ENCODE peak calls at places on chromosomes 5 and 9, in ten cellular contexts. F is ascending aorta, L is OCI-LY7, K is lower leg skin, Q is upper lobe of right lung, T is body of pancreas, P is fibroblast of pulmonary artery, J is dorsolateral prefrontal cortex, M is mesendoderm, Z is coronary artery. C is an unnamed sample.
A peak's percentile ranks its signal among the peaks of the same experiment; 100 is the strongest.

GRCh38 chr9:19430201-19430760 is 21.5 kb downstream of the ACER2 start:
- DNase-seq in J (no peak), Q (no peak), P (no peak), F (no peak), L (no peak), T (no peak), M (no peak), Z (no peak), K (no peak), C (no peak)

GRCh38 chr9:7961076-7961475 is 161.5 kb upstream of the DMAC1 start:
- DNase-seq in L (no peak), Q (no peak), T (no peak), K (no peak), J (no peak), M (peak; percentile 78), Z (no peak), F (no peak), P (no peak), C (no peak)

GRCh38 chr5:448061-448765 is 5.2 kb downstream of the EXOC3 start:
- DNase-seq in F (peak; percentile 44), Z (peak; percentile 72), Q (peak; percentile 83), J (peak; percentile 61), P (no peak), L (no peak), M (no peak), T (no peak), K (no peak), C (peak; percentile 51)

GRCh38 chr5:72141440-72142271 is 34.4 kb downstream of the MAP1B start:
- DNase-seq in M (no peak), J (no peak), T (no peak), K (no peak), F (no peak), P (peak; percentile 95), Z (no peak), L (no peak), Q (no peak), C (no peak)

GRCh38 chr5:181167814-181168488 is 20.6 kb downstream of the OR2V2 start:
- DNase-seq in M (peak; percentile 91), Z (no peak), P (no peak), J (no peak), L (peak; percentile 63), T (no peak), K (no peak), F (no peak), Q (no peak), C (no peak)

GRCh38 chr5:101860145-101860544 is 435.9 kb downstream of the SLCO4C1 start:
- DNase-seq in L (no peak), T (no peak), J (no peak), P (no peak), Z (no peak), M (no peak), F (no peak), K (no peak), Q (no peak), C (peak; percentile 39)

GRCh38 chr5:677131-678101 is 15.7 kb downstream of the TPPP start:
- DNase-seq in Q (no peak), F (no peak), T (peak; percentile 12), Z (peak; percentile 56), L (no peak), K (no peak), J (peak; percentile 3), P (no peak), M (no peak), C (peak; percentile 41)

GRCh38 chr9:87909310-87910041 is 8.3 kb upstream of the SPATA31C1 start:
- DNase-seq in K (no peak), Z (no peak), F (no peak), Q (no peak), T (peak; percentile 96), M (peak; percentile 27), L (no peak), P (no peak), J (no peak), C (peak; percentile 90)

GRCh38 chr9:81619353-81620008 is 69.9 kb downstream of the TLE1 start:
- DNase-seq in F (no peak), T (no peak), M (no peak), K (no peak), L (no peak), J (no peak), Q (no peak), Z (no peak), P (peak; percentile 36), C (no peak)

GRCh38 chr5:125357660-125358059 is 611.2 kb upstream of the ZNF608 start:
- DNase-seq in K (no peak), T (no peak), J (no peak), L (no peak), Z (no peak), F (no peak), Q (no peak), M (no peak), P (no peak), C (no peak)

GRCh38 chr5:174327317-174327864 is 281.9 kb downstream of the NSG2 start:
- DNase-seq in Z (no peak), P (peak; percentile 83), J (no peak), M (peak; percentile 95), L (peak; percentile 74), T (peak; percentile 57), F (no peak), Q (peak; percentile 74), K (no peak), C (no peak)
- H3K4me3 ChIP-seq in Z (no peak overlapping the region), P (no peak overlapping the region), J (no peak overlapping the region), M (no peak overlapping the region), L (no peak overlapping the region), T (no peak overlapping the region), F (no peak overlapping the region), Q (no peak overlapping the region), K (no peak overlapping the region), C (no peak overlapping the region)

DNA sequence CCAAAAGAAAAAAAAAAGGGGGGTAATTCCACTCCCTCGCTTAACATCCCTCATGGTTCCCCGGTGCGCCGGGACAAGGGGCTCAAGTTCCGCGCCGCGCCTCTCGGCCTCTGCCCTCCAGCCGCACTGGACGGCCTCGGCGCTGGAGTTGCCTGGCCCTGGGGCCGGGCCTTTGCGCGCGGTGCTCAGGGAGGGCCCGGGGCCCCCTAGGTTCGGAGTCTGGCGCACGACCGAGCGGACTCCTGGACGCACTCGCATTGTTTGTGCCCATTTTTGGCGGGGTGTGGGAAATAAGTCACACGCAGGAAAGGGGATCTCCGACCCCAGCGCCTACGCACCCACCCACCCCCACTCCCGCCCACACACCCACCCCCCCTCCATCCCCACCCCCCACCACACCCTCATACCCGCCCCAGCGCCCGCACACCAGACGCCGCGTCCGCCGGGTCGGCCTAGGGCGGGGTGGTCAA is 381 bp downstream of the MED22 start:
- DNase-seq in M (peak; percentile 50), Q (peak; percentile 76), J (no peak), T (no peak), P (peak; percentile 39), F (no peak), Z (no peak), L (peak; percentile 62), K (no peak), C (no peak)
- H3K4me3 ChIP-seq in M (peak overlapping the region; percentile 90), Q (peak overlapping the region; percentile 94), J (peak overlapping the region; percentile 84), T (peak overlapping the region; percentile 97), P (peak overlapping the region; percentile 100), F (peak overlapping the region; percentile 69), Z (peak overlapping the region; percentile 95), L (peak overlapping the region; percentile 99), K (peak overlapping the region; percentile 100), C (peak overlapping the region; percentile 99)

DNA sequence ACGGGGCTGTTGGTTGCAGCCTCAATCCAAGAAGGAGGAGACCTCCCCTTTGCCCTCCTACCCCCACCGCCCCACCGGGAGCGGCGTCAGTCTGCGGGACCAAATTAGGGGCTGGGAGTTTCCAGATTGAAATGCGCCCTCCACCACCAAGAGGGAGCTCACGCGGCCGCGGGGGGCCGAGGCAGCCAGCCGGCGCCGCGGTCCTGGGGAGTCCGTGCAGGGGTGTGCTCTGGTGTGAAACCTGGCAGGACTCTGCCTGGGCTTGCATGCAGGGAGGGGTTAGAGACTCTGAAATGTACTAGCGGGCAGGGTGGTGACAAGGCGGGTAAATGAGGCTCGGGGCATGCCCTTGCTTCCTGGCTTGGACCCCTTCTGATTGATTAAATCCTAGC is 989 bp upstream of the FBN2 start:
- DNase-seq in T (no peak), P (peak; percentile 25), L (no peak), Z (no peak), K (no peak), J (no peak), F (no peak), Q (peak; percentile 48), M (peak; percentile 95), C (no peak)
- H3K4me3 ChIP-seq in T (no peak overlapping the region), P (peak overlapping the region; percentile 73), L (no peak overlapping the region), Z (peak overlapping the region; percentile 72), K (no peak overlapping the region), J (peak overlapping the region; percentile 60), F (peak overlapping the region; percentile 53), Q (peak overlapping the region; percentile 43), M (peak overlapping the region; percentile 10), C (no peak overlapping the region)

GRCh38 chr5:73418244-73418691 is 30.3 kb downstream of the FOXD1 start:
- DNase-seq in L (no peak), K (no peak), P (no peak), F (peak; percentile 25), J (no peak), Z (no peak), Q (no peak), M (no peak), T (no peak), C (no peak)

GRCh38 chr5:73415617-73416016 is 33.0 kb downstream of the FOXD1 start:
- DNase-seq in T (no peak), F (no peak), J (no peak), P (no peak), Q (no peak), K (no peak), L (no peak), Z (no peak), M (no peak), C (no peak)

GRCh38 chr5:73422164-73422563 is 26.4 kb downstream of the FOXD1 start:
- DNase-seq in M (peak; percentile 59), Q (no peak), Z (no peak), T (no peak), P (no peak), F (no peak), K (no peak), J (no peak), L (no peak), C (no peak)

GRCh38 chr5:73417307-73418035 is 31.1 kb downstream of the FOXD1 start:
- DNase-seq in Z (no peak), P (no peak), F (no peak), Q (no peak), J (no peak), T (no peak), M (no peak), L (no peak), K (no peak), C (no peak)

DNA sequence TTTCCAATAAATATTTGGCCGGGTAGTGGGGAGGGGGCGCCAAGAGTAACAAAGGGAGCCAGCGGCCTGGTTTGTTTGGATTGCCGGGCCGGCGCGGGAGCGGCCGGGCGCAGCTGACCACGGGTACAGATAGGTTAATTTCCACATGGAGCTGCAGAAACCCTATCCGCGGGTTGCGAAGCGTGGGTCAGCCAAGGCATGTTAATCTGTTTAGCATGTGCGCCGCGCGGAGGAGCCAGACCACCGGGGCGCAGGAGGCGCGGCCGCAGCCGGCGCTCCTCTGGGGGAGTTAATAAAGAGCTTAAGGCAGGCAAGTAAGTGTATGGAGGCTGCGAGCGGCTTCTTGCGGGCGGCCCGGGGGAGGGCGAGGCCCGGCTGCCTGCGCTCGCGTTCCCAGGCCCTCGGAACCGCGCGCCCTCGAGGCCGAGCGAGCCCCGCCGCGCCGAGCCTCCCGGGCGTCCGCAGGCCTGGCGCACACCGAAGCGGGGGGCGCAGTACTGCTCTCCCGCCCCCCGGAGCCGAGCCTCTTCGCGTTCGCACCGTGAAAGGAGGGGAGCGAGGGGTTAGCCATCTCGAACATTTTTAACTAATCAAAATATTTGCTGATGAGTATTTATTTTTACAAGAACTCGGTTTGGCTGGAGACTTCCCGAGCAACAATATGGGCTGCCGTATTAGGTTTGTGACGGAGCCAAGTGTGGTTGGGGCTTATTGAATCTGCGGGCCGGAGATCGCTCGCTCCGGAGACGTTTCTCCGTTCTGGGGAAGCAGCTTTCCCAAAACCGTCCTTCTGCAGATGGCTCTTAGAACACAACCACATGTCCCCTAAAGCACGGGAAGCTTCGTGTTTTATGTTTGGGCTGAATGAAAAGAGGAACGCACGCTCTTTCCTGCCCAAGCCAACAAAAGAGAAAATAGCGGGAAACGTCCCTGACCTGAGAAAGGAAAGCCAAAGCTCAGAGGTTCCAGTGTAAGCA is 28.9 kb downstream of the FOXD1 start:
- DNase-seq in Q (no peak), L (no peak), M (peak; percentile 70), Z (no peak), K (no peak), J (no peak), T (no peak), P (peak; percentile 27), F (no peak), C (no peak)
- H3K4me3 ChIP-seq in Q (no peak overlapping the region), L (no peak overlapping the region), M (peak overlapping the region; percentile 32), Z (peak overlapping the region; percentile 67), K (no peak overlapping the region), J (peak overlapping the region; percentile 40), T (no peak overlapping the region), P (peak overlapping the region; percentile 11), F (peak overlapping the region; percentile 49), C (no peak overlapping the region)

C was measured in right lobe of liver.